ENCODE peak calls at places on chromosomes 6 and 20, in seven cellular contexts. One of them, this sample, is unnamed.

GRCh38 chr20:53019464-53019863 is 47.3 kb downstream of the TSHZ2 start:
- DNase-seq in CD8-positive, alpha-beta T cell: no peak
- DNase-seq in RWPE1: peak
- DNase-seq in CD4-positive, alpha-beta memory T cell: no peak
- DNase-seq in tibial artery: no peak
- DNase-seq in thoracic aorta: no peak
- DNase-seq in ovary: no peak
- DNase-seq in this sample: no peak

GRCh38 chr20:62246872-62247652 is 8.7 kb downstream of the OSBPL2 start:
- DNase-seq in CD8-positive, alpha-beta T cell: no peak
- DNase-seq in RWPE1: no peak
- DNase-seq in CD4-positive, alpha-beta memory T cell: no peak
- DNase-seq in tibial artery: no peak
- DNase-seq in thoracic aorta: no peak
- DNase-seq in ovary: no peak
- DNase-seq in this sample: no peak

GRCh38 chr6:45728674-45729073 is 287.0 kb downstream of the CLIC5 start:
- DNase-seq in CD8-positive, alpha-beta T cell: no peak
- DNase-seq in RWPE1: peak
- DNase-seq in CD4-positive, alpha-beta memory T cell: no peak
- DNase-seq in tibial artery: no peak
- DNase-seq in thoracic aorta: no peak
- DNase-seq in ovary: no peak
- DNase-seq in this sample: no peak

GRCh38 chr6:157060440-157060949 is 262.8 kb downstream of the TMEM242 start:
- DNase-seq in CD8-positive, alpha-beta T cell: no peak
- DNase-seq in RWPE1: no peak
- DNase-seq in CD4-positive, alpha-beta memory T cell: no peak
- DNase-seq in tibial artery: no peak
- DNase-seq in thoracic aorta: no peak
- DNase-seq in ovary: no peak
- DNase-seq in this sample: no peak

GRCh38 chr6:112881027-112881426 is 533.9 kb downstream of the RFPL4B start:
- DNase-seq in CD8-positive, alpha-beta T cell: no peak
- DNase-seq in RWPE1: no peak
- DNase-seq in CD4-positive, alpha-beta memory T cell: no peak
- DNase-seq in tibial artery: no peak
- DNase-seq in thoracic aorta: no peak
- DNase-seq in ovary: no peak
- DNase-seq in this sample: no peak

GRCh38 chr6:107642348-107643347 is 152.7 kb downstream of the SOBP start:
- DNase-seq in CD8-positive, alpha-beta T cell: no peak
- DNase-seq in RWPE1: no peak
- DNase-seq in CD4-positive, alpha-beta memory T cell: no peak
- DNase-seq in tibial artery: no peak
- DNase-seq in thoracic aorta: no peak
- DNase-seq in ovary: no peak
- DNase-seq in this sample: peak

GRCh38 chr6:74742793-74743508 is 462.9 kb downstream of the COL12A1 start:
- DNase-seq in CD8-positive, alpha-beta T cell: no peak
- DNase-seq in RWPE1: no peak
- DNase-seq in CD4-positive, alpha-beta memory T cell: no peak
- DNase-seq in tibial artery: no peak
- DNase-seq in thoracic aorta: no peak
- DNase-seq in ovary: no peak
- DNase-seq in this sample: no peak

GRCh38 chr6:48426636-48427035 is 315.6 kb upstream of the PTCHD4 start:
- DNase-seq in CD8-positive, alpha-beta T cell: no peak
- DNase-seq in RWPE1: no peak
- DNase-seq in CD4-positive, alpha-beta memory T cell: no peak
- DNase-seq in tibial artery: no peak
- DNase-seq in thoracic aorta: no peak
- DNase-seq in ovary: no peak
- DNase-seq in this sample: no peak

GRCh38 chr20:63498950-63499332 is at the start of gene EEF1A2:
- DNase-seq in CD8-positive, alpha-beta T cell: peak
- DNase-seq in RWPE1: no peak
- DNase-seq in CD4-positive, alpha-beta memory T cell: peak
- DNase-seq in tibial artery: no peak
- DNase-seq in thoracic aorta: no peak
- DNase-seq in ovary: peak
- DNase-seq in this sample: no peak

GRCh38 chr6:43254846-43255245 is 11.6 kb downstream of the TTBK1 start:
- DNase-seq in CD8-positive, alpha-beta T cell: no peak
- DNase-seq in RWPE1: no peak
- DNase-seq in CD4-positive, alpha-beta memory T cell: no peak
- DNase-seq in tibial artery: no peak
- DNase-seq in thoracic aorta: no peak
- DNase-seq in ovary: no peak
- DNase-seq in this sample: no peak

GRCh38 chr20:62067547-62068260 is 2.0 kb upstream of the TAF4 start:
- DNase-seq in CD8-positive, alpha-beta T cell: no peak
- DNase-seq in RWPE1: no peak
- DNase-seq in CD4-positive, alpha-beta memory T cell: no peak
- DNase-seq in tibial artery: no peak
- DNase-seq in thoracic aorta: no peak
- DNase-seq in ovary: peak
- DNase-seq in this sample: no peak

GRCh38 chr20:62479218-62479617 is 3.4 kb upstream of the GATA5 start:
- DNase-seq in CD8-positive, alpha-beta T cell: no peak
- DNase-seq in RWPE1: no peak
- DNase-seq in CD4-positive, alpha-beta memory T cell: no peak
- DNase-seq in tibial artery: no peak
- DNase-seq in thoracic aorta: no peak
- DNase-seq in ovary: no peak
- DNase-seq in this sample: no peak

GRCh38 chr6:106620931-106621672 is 8.2 kb downstream of the RTN4IP1 start:
- DNase-seq in CD8-positive, alpha-beta T cell: no peak
- DNase-seq in RWPE1: no peak
- DNase-seq in CD4-positive, alpha-beta memory T cell: no peak
- DNase-seq in tibial artery: no peak
- DNase-seq in thoracic aorta: no peak
- DNase-seq in ovary: no peak
- DNase-seq in this sample: no peak

GRCh38 chr6:169820358-169820757 is 68.9 kb downstream of the ERMARD start:
- DNase-seq in CD8-positive, alpha-beta T cell: no peak
- DNase-seq in RWPE1: no peak
- DNase-seq in CD4-positive, alpha-beta memory T cell: no peak
- DNase-seq in tibial artery: no peak
- DNase-seq in thoracic aorta: no peak
- DNase-seq in ovary: no peak
- DNase-seq in this sample: no peak

GRCh38 chr6:168232528-168232927 is 87.0 kb downstream of the DACT2 start:
- DNase-seq in CD8-positive, alpha-beta T cell: no peak
- DNase-seq in RWPE1: no peak
- DNase-seq in CD4-positive, alpha-beta memory T cell: no peak
- DNase-seq in tibial artery: no peak
- DNase-seq in thoracic aorta: no peak
- DNase-seq in ovary: no peak
- DNase-seq in this sample: no peak

GRCh38 chr6:30557683-30557981 is 537 bp downstream of the PRR3 start:
- DNase-seq in CD8-positive, alpha-beta T cell: no peak
- DNase-seq in RWPE1: no peak
- DNase-seq in CD4-positive, alpha-beta memory T cell: no peak
- DNase-seq in tibial artery: no peak
- DNase-seq in thoracic aorta: no peak
- DNase-seq in ovary: no peak
- DNase-seq in this sample: peak

GRCh38 chr6:144131248-144131709 is 19.0 kb upstream of the STX11 start:
- DNase-seq in CD8-positive, alpha-beta T cell: no peak
- DNase-seq in RWPE1: peak
- DNase-seq in CD4-positive, alpha-beta memory T cell: no peak
- DNase-seq in tibial artery: no peak
- DNase-seq in thoracic aorta: no peak
- DNase-seq in ovary: no peak
- DNase-seq in this sample: no peak

GRCh38 chr20:2698186-2698817 is 5.7 kb downstream of the EBF4 start:
- DNase-seq in CD8-positive, alpha-beta T cell: no peak
- DNase-seq in RWPE1: no peak
- DNase-seq in CD4-positive, alpha-beta memory T cell: no peak
- DNase-seq in tibial artery: peak
- DNase-seq in thoracic aorta: no peak
- DNase-seq in ovary: no peak
- DNase-seq in this sample: no peak

GRCh38 chr20:49567421-49568256 is at the start of gene PTGIS:
- DNase-seq in CD8-positive, alpha-beta T cell: no peak
- DNase-seq in RWPE1: no peak
- DNase-seq in CD4-positive, alpha-beta memory T cell: no peak
- DNase-seq in tibial artery: no peak
- DNase-seq in thoracic aorta: no peak
- DNase-seq in ovary: peak
- DNase-seq in this sample: no peak

GRCh38 chr20:24102290-24102689 is 113.7 kb upstream of the GGTLC1 start:
- DNase-seq in CD8-positive, alpha-beta T cell: no peak
- DNase-seq in RWPE1: no peak
- DNase-seq in CD4-positive, alpha-beta memory T cell: no peak
- DNase-seq in tibial artery: no peak
- DNase-seq in thoracic aorta: no peak
- DNase-seq in ovary: no peak
- DNase-seq in this sample: peak

GRCh38 chr6:13754644-13755043 is 43.0 kb upstream of the RANBP9 start:
- DNase-seq in CD8-positive, alpha-beta T cell: no peak
- DNase-seq in RWPE1: no peak
- DNase-seq in CD4-positive, alpha-beta memory T cell: no peak
- DNase-seq in tibial artery: no peak
- DNase-seq in thoracic aorta: no peak
- DNase-seq in ovary: no peak
- DNase-seq in this sample: no peak

GRCh38 chr6:72950114-72950860 is 275.0 kb downstream of the KHDC1L start:
- DNase-seq in CD8-positive, alpha-beta T cell: no peak
- DNase-seq in RWPE1: peak
- DNase-seq in CD4-positive, alpha-beta memory T cell: no peak
- DNase-seq in tibial artery: no peak
- DNase-seq in thoracic aorta: no peak
- DNase-seq in ovary: no peak
- DNase-seq in this sample: no peak

DNA sequence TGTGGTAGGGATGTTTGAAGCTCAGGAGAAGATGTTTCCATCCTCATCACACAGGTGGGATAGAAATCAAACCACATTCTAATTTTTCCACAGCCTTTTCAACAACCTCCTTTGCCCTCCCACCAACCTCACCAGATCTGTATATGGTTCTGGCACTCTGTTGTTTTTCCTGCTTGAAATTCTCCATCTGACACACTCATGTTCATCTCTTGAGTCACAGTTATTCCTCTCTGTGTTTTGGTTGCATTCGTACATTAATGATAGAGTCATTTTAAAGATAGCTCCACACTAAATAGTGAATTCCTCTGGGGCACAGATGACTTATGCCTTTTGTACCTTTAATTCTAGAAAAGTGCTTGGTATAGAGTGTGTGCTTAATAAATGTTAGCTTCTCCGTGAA is 1.4 kb upstream of the GCLC start:
- DNase-seq in CD8-positive, alpha-beta T cell: no peak
- DNase-seq in RWPE1: no peak
- DNase-seq in CD4-positive, alpha-beta memory T cell: no peak
- DNase-seq in tibial artery: no peak
- DNase-seq in thoracic aorta: no peak
- DNase-seq in ovary: no peak
- DNase-seq in this sample: no peak
- H3K27ac ChIP-seq in CD8-positive, alpha-beta T cell: no peak
- H3K27ac ChIP-seq in RWPE1: no peak
- H3K27ac ChIP-seq in CD4-positive, alpha-beta memory T cell: no peak
- H3K27ac ChIP-seq in tibial artery: no peak
- H3K27ac ChIP-seq in thoracic aorta: no peak
- H3K27ac ChIP-seq in ovary: no peak
- H3K27ac ChIP-seq in this sample: no peak

GRCh38 chr20:58022711-58023110 is 205.7 kb downstream of the ANKRD60 start:
- DNase-seq in CD8-positive, alpha-beta T cell: no peak
- DNase-seq in RWPE1: no peak
- DNase-seq in CD4-positive, alpha-beta memory T cell: no peak
- DNase-seq in tibial artery: no peak
- DNase-seq in thoracic aorta: no peak
- DNase-seq in ovary: no peak
- DNase-seq in this sample: no peak
- H3K27ac ChIP-seq in CD8-positive, alpha-beta T cell: no peak
- H3K27ac ChIP-seq in RWPE1: no peak
- H3K27ac ChIP-seq in CD4-positive, alpha-beta memory T cell: no peak
- H3K27ac ChIP-seq in tibial artery: no peak
- H3K27ac ChIP-seq in thoracic aorta: no peak
- H3K27ac ChIP-seq in ovary: no peak
- H3K27ac ChIP-seq in this sample: no peak

GRCh38 chr6:125586074-125586473 is 163.4 kb upstream of the HEY2 start:
- DNase-seq in CD8-positive, alpha-beta T cell: no peak
- DNase-seq in RWPE1: peak
- DNase-seq in CD4-positive, alpha-beta memory T cell: no peak
- DNase-seq in tibial artery: no peak
- DNase-seq in thoracic aorta: no peak
- DNase-seq in ovary: no peak
- DNase-seq in this sample: no peak

GRCh38 chr6:125585470-125585869 is 164.0 kb upstream of the HEY2 start:
- DNase-seq in CD8-positive, alpha-beta T cell: no peak
- DNase-seq in RWPE1: no peak
- DNase-seq in CD4-positive, alpha-beta memory T cell: no peak
- DNase-seq in tibial artery: no peak
- DNase-seq in thoracic aorta: no peak
- DNase-seq in ovary: no peak
- DNase-seq in this sample: no peak

GRCh38 chr6:125586605-125587004 is 162.8 kb upstream of the HEY2 start:
- DNase-seq in CD8-positive, alpha-beta T cell: no peak
- DNase-seq in RWPE1: no peak
- DNase-seq in CD4-positive, alpha-beta memory T cell: no peak
- DNase-seq in tibial artery: no peak
- DNase-seq in thoracic aorta: no peak
- DNase-seq in ovary: no peak
- DNase-seq in this sample: no peak

GRCh38 chr6:125587624-125588023 is 161.8 kb upstream of the HEY2 start:
- DNase-seq in CD8-positive, alpha-beta T cell: no peak
- DNase-seq in RWPE1: no peak
- DNase-seq in CD4-positive, alpha-beta memory T cell: no peak
- DNase-seq in tibial artery: no peak
- DNase-seq in thoracic aorta: no peak
- DNase-seq in ovary: no peak
- DNase-seq in this sample: no peak

GRCh38 chr6:125584468-125584939 is 164.9 kb upstream of the HEY2 start:
- DNase-seq in CD8-positive, alpha-beta T cell: no peak
- DNase-seq in RWPE1: no peak
- DNase-seq in CD4-positive, alpha-beta memory T cell: no peak
- DNase-seq in tibial artery: peak
- DNase-seq in thoracic aorta: no peak
- DNase-seq in ovary: no peak
- DNase-seq in this sample: no peak
- H3K27ac ChIP-seq in CD8-positive, alpha-beta T cell: no peak
- H3K27ac ChIP-seq in RWPE1: no peak
- H3K27ac ChIP-seq in CD4-positive, alpha-beta memory T cell: no peak
- H3K27ac ChIP-seq in tibial artery: peak
- H3K27ac ChIP-seq in thoracic aorta: peak
- H3K27ac ChIP-seq in ovary: no peak
- H3K27ac ChIP-seq in this sample: no peak

DNA sequence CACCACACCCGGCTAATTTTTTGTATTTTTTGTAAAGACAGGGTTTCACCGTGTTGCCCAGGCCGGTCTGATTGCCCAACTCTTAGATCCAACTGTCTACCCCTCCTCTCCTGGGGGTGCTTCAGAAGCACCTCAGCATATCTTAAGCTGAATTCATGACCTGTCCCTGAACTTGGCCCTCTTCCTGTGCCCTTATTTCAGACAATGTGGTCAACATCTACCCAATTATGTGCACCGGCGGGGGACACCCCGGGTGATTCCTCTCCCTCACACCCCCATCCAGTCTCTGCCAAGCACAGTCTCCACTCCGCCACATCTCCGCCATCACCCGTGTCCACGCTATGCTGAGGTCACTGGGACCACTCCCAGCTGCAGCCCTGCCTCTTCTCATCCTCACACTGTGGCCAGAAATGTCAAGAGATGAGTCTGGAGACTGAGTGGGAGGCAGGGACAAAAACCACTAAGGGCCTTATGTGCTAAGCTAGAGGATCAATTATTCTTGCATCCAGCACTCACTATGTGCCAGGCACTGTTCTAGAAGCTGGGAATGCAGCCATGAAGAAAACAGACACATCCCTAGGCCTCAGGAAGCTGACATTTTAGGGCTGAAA is 111.9 kb downstream of the ARMC2 start:
- DNase-seq in CD8-positive, alpha-beta T cell: no peak
- DNase-seq in RWPE1: no peak
- DNase-seq in CD4-positive, alpha-beta memory T cell: no peak
- DNase-seq in tibial artery: no peak
- DNase-seq in thoracic aorta: no peak
- DNase-seq in ovary: no peak
- DNase-seq in this sample: no peak
- H3K27ac ChIP-seq in CD8-positive, alpha-beta T cell: no peak
- H3K27ac ChIP-seq in RWPE1: no peak
- H3K27ac ChIP-seq in CD4-positive, alpha-beta memory T cell: no peak
- H3K27ac ChIP-seq in tibial artery: no peak
- H3K27ac ChIP-seq in thoracic aorta: peak
- H3K27ac ChIP-seq in ovary: no peak
- H3K27ac ChIP-seq in this sample: no peak

This sample was measured in Karpas-422.